ENCODE peak calls at places on chromosome 19, in four cellular contexts. M is bronchial epithelial cell, V is AG04450, J is tibial artery. H is an unnamed sample.

GRCh38 chr19:6126335-6126974 is 9.0 kb upstream of the ACSBG2 start:
- DNase-seq in M (peak; percentile 76), V (peak; percentile 23), J (no peak), H (peak; percentile 83)

GRCh38 chr19:56623006-56623405 is 20.0 kb upstream of the SMIM17 start:
- DNase-seq in M (no peak), V (no peak), J (no peak), H (no peak)

GRCh38 chr19:13899393-13899792 is 6.5 kb downstream of the BRME1 start:
- DNase-seq in M (no peak), V (no peak), J (no peak), H (no peak)

GRCh38 chr19:38262585-38263268 is 1.6 kb upstream of the SPINT2 start:
- DNase-seq in M (no peak), V (no peak), J (no peak), H (no peak)

GRCh38 chr19:49579947-49580263 is 451 bp downstream of the NOSIP start:
- DNase-seq in M (no peak), V (no peak), J (no peak), H (no peak)

GRCh38 chr19:2866495-2867024 is 575 bp upstream of the ZNF556 start:
- DNase-seq in M (no peak), V (no peak), J (peak; percentile 41), H (no peak)

GRCh38 chr19:50481351-50482149 is 4.9 kb upstream of the GARIN5A start:
- DNase-seq in M (no peak), V (no peak), J (no peak), H (no peak)

GRCh38 chr19:1507763-1508506 is 4.9 kb downstream of the ADAMTSL5 start:
- DNase-seq in M (peak; percentile 83), V (peak; percentile 91), J (peak; percentile 93), H (peak; percentile 96)

GRCh38 chr19:2312819-2313501 is 5.0 kb upstream of the LINGO3 start:
- DNase-seq in M (no peak), V (no peak), J (no peak), H (no peak)

GRCh38 chr19:1082165-1082927 is 12.8 kb downstream of the POLR2E start:
- DNase-seq in M (peak; percentile 70), V (no peak), J (no peak), H (peak; percentile 98)

GRCh38 chr19:42343344-42344110 is 18.1 kb downstream of the MEGF8 start:
- DNase-seq in M (no peak), V (no peak), J (no peak), H (no peak)

GRCh38 chr19:51242881-51243280 is 8.0 kb upstream of the SIGLECL1 start:
- DNase-seq in M (no peak), V (no peak), J (no peak), H (no peak)

GRCh38 chr19:9836021-9836420 is 903 bp downstream of the PIN1 start:
- DNase-seq in M (no peak), V (no peak), J (no peak), H (peak; percentile 20)

GRCh38 chr19:28213476-28214082 is 999.4 kb downstream of the UQCRFS1 start:
- DNase-seq in M (no peak), V (no peak), J (no peak), H (no peak)

GRCh38 chr19:56369886-56370676 is 23.3 kb downstream of the ZNF582 start:
- DNase-seq in M (no peak), V (no peak), J (no peak), H (no peak)

GRCh38 chr19:9883231-9883758 is 48.2 kb downstream of the PIN1 start:
- DNase-seq in M (peak; percentile 46), V (no peak), J (no peak), H (peak; percentile 54)

GRCh38 chr19:39655613-39656012 is at the start of gene LGALS16:
- DNase-seq in M (no peak), V (no peak), J (no peak), H (no peak)

GRCh38 chr19:34261335-34262109 is 7.2 kb downstream of the GARRE1 start:
- DNase-seq in M (no peak), V (no peak), J (no peak), H (no peak)

GRCh38 chr19:45076029-45076850 is at the start of gene ZNF296:
- DNase-seq in M (peak; percentile 51), V (no peak), J (peak; percentile 86), H (peak; percentile 78)

GRCh38 chr19:4911786-4912672 is 2.7 kb downstream of the UHRF1 start:
- DNase-seq in M (peak; percentile 99), V (peak; percentile 99), J (peak; percentile 84), H (peak; percentile 100)

GRCh38 chr19:37251308-37252229 is 33.6 kb downstream of the ZNF383 start:
- DNase-seq in M (peak; percentile 98), V (peak; percentile 83), J (peak; percentile 89), H (peak; percentile 99)

GRCh38 chr19:45179063-45179847 is 671 bp downstream of the BLOC1S3 start:
- DNase-seq in M (no peak), V (no peak), J (no peak), H (peak; percentile 45)

GRCh38 chr19:2167896-2168618 is 4.3 kb downstream of the DOT1L start:
- DNase-seq in M (no peak), V (no peak), J (peak; percentile 86), H (peak; percentile 32)

GRCh38 chr19:2015611-2015950 is at the start of gene BTBD2:
- DNase-seq in M (peak; percentile 23), V (peak; percentile 73), J (peak; percentile 78), H (peak; percentile 79)

GRCh38 chr19:46693760-46694159 is 23.2 kb downstream of the PRKD2 start:
- DNase-seq in M (no peak), V (no peak), J (no peak), H (no peak)

GRCh38 chr19:50628146-50628545 is 11.5 kb downstream of the SYT3 start:
- DNase-seq in M (no peak), V (no peak), J (no peak), H (no peak)

GRCh38 chr19:11361037-11361770 is 6.0 kb downstream of the PLPPR2 start:
- DNase-seq in M (peak; percentile 45), V (no peak), J (no peak), H (peak; percentile 38)